ENCODE peak calls at places on chromosomes 1 and 21, in seven cellular contexts. H is tibial artery, W is breast epithelium, B is esophagus squamous epithelium, M is right lobe of liver, T is OCI-LY7, I is heart left ventricle. V is an unnamed sample. For H3K36me3, the result is how much of the 10 kb centered on the place peaks cover.

GRCh38 chr1:244254467-244254866 is 197.2 kb downstream of the ADSS2 start:
- DNase-seq in M (no peak), B (no peak), H (peak), W (no peak), T (no peak), I (peak), V (peak)

GRCh38 chr1:228045871-228046270 is 36.6 kb upstream of the ARF1 start:
- DNase-seq in M (no peak), I (no peak), T (no peak), B (no peak), W (no peak), H (no peak), V (no peak)

GRCh38 chr1:112359961-112360767 is 35.9 kb upstream of the CTTNBP2NL start:
- DNase-seq in B (no peak), I (peak), W (peak), H (peak), T (no peak), M (no peak), V (peak)

GRCh38 chr1:94542088-94542671 is 621 bp upstream of the F3 start:
- DNase-seq in B (no peak), M (peak), I (peak), W (no peak), T (no peak), H (peak), V (peak)

GRCh38 chr1:226441629-226442028 is 33.7 kb upstream of the PARP1 start:
- DNase-seq in B (no peak), T (no peak), W (no peak), M (no peak), I (no peak), H (no peak), V (no peak)

GRCh38 chr1:174008979-174009378 is 13.2 kb downstream of the RC3H1 start:
- DNase-seq in H (no peak), M (no peak), B (no peak), W (no peak), I (no peak), T (no peak), V (no peak)

GRCh38 chr1:29196863-29197589 is 15.3 kb upstream of the SRSF4 start:
- DNase-seq in H (no peak), W (peak), M (no peak), T (no peak), B (no peak), I (no peak), V (no peak)

GRCh38 chr1:84888753-84889152 is 4.3 kb downstream of the LPAR3 start:
- DNase-seq in H (no peak), B (no peak), T (no peak), W (no peak), I (no peak), M (no peak), V (peak)

GRCh38 chr1:162193815-162194214 is 124.3 kb downstream of the NOS1AP start:
- DNase-seq in M (no peak), I (no peak), B (no peak), W (no peak), H (no peak), T (no peak), V (no peak)

GRCh38 chr1:203058674-203058931 is 27.2 kb downstream of the MYOG start:
- DNase-seq in M (no peak), B (no peak), I (no peak), H (no peak), T (no peak), W (no peak), V (no peak)

GRCh38 chr1:61050541-61051454 is 31.6 kb upstream of the NFIA start:
- DNase-seq in M (peak), T (no peak), W (no peak), I (peak), B (no peak), H (peak), V (peak)

GRCh38 chr1:24954631-24955030 is 24.6 kb upstream of the RUNX3 start:
- DNase-seq in T (no peak), I (no peak), W (no peak), M (no peak), H (no peak), B (no peak), V (no peak)

GRCh38 chr1:84435159-84435558 is 36.9 kb downstream of the DNASE2B start:
- DNase-seq in T (no peak), H (no peak), I (no peak), M (no peak), B (no peak), W (no peak), V (no peak)

GRCh38 chr1:200867018-200867811 is 5.6 kb upstream of the GPR25 start:
- DNase-seq in W (no peak), B (no peak), M (no peak), T (no peak), H (no peak), I (no peak), V (no peak)

GRCh38 chr1:42949312-42950145 is 9.1 kb downstream of the SLC2A1 start:
- DNase-seq in M (peak), T (peak), H (no peak), W (no peak), B (no peak), I (no peak), V (no peak)

GRCh38 chr1:230067441-230067870 is 418 bp downstream of the GALNT2 start:
- DNase-seq in I (peak), H (no peak), W (no peak), T (no peak), B (no peak), M (no peak), V (peak)

GRCh38 chr1:2229032-2229920 is 1.2 kb downstream of the SKI start:
- DNase-seq in I (peak), M (peak), H (peak), T (peak), W (no peak), B (no peak), V (peak)

GRCh38 chr1:12316331-12316730 is 86.5 kb downstream of the VPS13D start:
- DNase-seq in M (no peak), H (no peak), B (no peak), W (no peak), T (no peak), I (no peak), V (no peak)

GRCh38 chr1:225321784-225322183 is 106.1 kb downstream of the LBR start:
- DNase-seq in I (no peak), H (no peak), M (no peak), W (no peak), B (no peak), T (no peak), V (no peak)

GRCh38 chr1:167456500-167456899 is 61.8 kb downstream of the CD247 start:
- DNase-seq in W (no peak), I (no peak), T (no peak), B (no peak), H (no peak), M (no peak), V (no peak)

GRCh38 chr1:179709841-179710329 is 33.2 kb upstream of the FAM163A start:
- DNase-seq in H (no peak), T (peak), W (no peak), M (no peak), I (peak), B (no peak), V (no peak)

GRCh38 chr1:49340576-49340975 is 563.9 kb upstream of the BEND5 start:
- DNase-seq in B (no peak), I (no peak), T (no peak), H (no peak), W (no peak), M (no peak), V (no peak)

GRCh38 chr1:152533327-152533938 is 19.2 kb downstream of the CRCT1 start:
- DNase-seq in I (no peak), T (peak), B (no peak), M (peak), H (no peak), W (no peak), V (peak)

GRCh38 chr1:174974711-174975111 is 25.0 kb upstream of the CACYBP start:
- DNase-seq in T (no peak), B (no peak), W (no peak), I (peak), M (no peak), H (no peak), V (no peak)

GRCh38 chr1:204484948-204485347 is 9.7 kb downstream of the PIK3C2B start:
- DNase-seq in W (no peak), M (no peak), T (no peak), H (no peak), I (no peak), B (no peak), V (no peak)

GRCh38 chr1:218869276-218869675 is 304.4 kb upstream of the LYPLAL1 start:
- DNase-seq in H (no peak), I (no peak), B (no peak), M (no peak), W (no peak), T (no peak), V (no peak)

GRCh38 chr1:15288173-15288926 is 41.3 kb downstream of the FHAD1 start:
- DNase-seq in W (no peak), I (no peak), H (no peak), B (no peak), M (no peak), T (no peak), V (no peak)

GRCh38 chr1:16181887-16182719 is 26.2 kb upstream of the EPHA2 start:
- DNase-seq in W (peak), I (peak), B (no peak), M (peak), H (peak), T (no peak), V (peak)

GRCh38 chr1:186945146-186945545 is 116.4 kb downstream of the PLA2G4A start:
- DNase-seq in T (no peak), I (no peak), H (no peak), M (no peak), W (no peak), B (no peak), V (no peak)

GRCh38 chr1:22739648-22740385 is 29.2 kb downstream of the EPHB2 start:
- DNase-seq in I (no peak), T (no peak), B (no peak), W (no peak), H (peak), M (no peak), V (peak)

GRCh38 chr21:34526618-34527290 is 14.7 kb upstream of the KCNE1 start:
- DNase-seq in B (no peak), T (no peak), W (no peak), M (peak), H (peak), I (peak), V (peak)

GRCh38 chr1:62810420-62811274 is 26.7 kb downstream of the ATG4C start:
- DNase-seq in W (no peak), H (no peak), I (no peak), T (peak), M (no peak), B (no peak), V (no peak)

GRCh38 chr1:230165526-230165925 is 98.5 kb downstream of the GALNT2 start:
- DNase-seq in T (no peak), M (peak), B (no peak), W (no peak), H (no peak), I (peak), V (no peak)

GRCh38 chr1:5986018-5986417 is 6.2 kb downstream of the NPHP4 start:
- DNase-seq in M (no peak), T (no peak), I (no peak), W (no peak), H (no peak), B (no peak), V (no peak)

GRCh38 chr1:173042806-173043205 is 7.9 kb downstream of the TNFSF18 start:
- DNase-seq in H (no peak), M (no peak), B (no peak), W (no peak), I (no peak), T (no peak), V (no peak)

GRCh38 chr1:204409111-204409510 is 2.5 kb downstream of the PPP1R15B start:
- DNase-seq in H (no peak), W (no peak), I (no peak), T (no peak), B (no peak), M (no peak), V (no peak)

GRCh38 chr1:117818456-117818855 is 111.0 kb downstream of the GDAP2 start:
- DNase-seq in B (no peak), H (no peak), T (no peak), M (no peak), I (no peak), W (no peak), V (no peak)

GRCh38 chr1:72357411-72357810 is 75.1 kb upstream of the NEGR1 start:
- DNase-seq in H (no peak), T (no peak), W (no peak), I (no peak), B (no peak), M (no peak), V (no peak)

GRCh38 chr1:224217655-224218615 is 34.9 kb downstream of the DEGS1 start:
- DNase-seq in B (no peak), T (no peak), M (no peak), H (no peak), I (no peak), W (no peak), V (no peak)
- H3K27ac ChIP-seq in B (no peak), T (no peak), M (no peak), H (no peak), I (no peak), W (peak), V (no peak)

GRCh38 chr1:198575292-198575691 is 34.8 kb upstream of the ATP6V1G3 start:
- DNase-seq in B (no peak), W (no peak), I (no peak), M (no peak), T (no peak), H (no peak), V (no peak)

GRCh38 chr1:198577444-198577843 is 37.0 kb upstream of the ATP6V1G3 start:
- DNase-seq in W (no peak), I (no peak), B (no peak), H (no peak), M (no peak), T (no peak), V (no peak)

GRCh38 chr1:198575715-198576641 is 35.5 kb upstream of the ATP6V1G3 start:
- DNase-seq in T (no peak), B (no peak), H (no peak), I (no peak), M (no peak), W (no peak), V (no peak)
- H3K36me3 ChIP-seq in T (under half), B (under half), H (under half), I (under half), M (under half), W (under half), V (under half)

DNA sequence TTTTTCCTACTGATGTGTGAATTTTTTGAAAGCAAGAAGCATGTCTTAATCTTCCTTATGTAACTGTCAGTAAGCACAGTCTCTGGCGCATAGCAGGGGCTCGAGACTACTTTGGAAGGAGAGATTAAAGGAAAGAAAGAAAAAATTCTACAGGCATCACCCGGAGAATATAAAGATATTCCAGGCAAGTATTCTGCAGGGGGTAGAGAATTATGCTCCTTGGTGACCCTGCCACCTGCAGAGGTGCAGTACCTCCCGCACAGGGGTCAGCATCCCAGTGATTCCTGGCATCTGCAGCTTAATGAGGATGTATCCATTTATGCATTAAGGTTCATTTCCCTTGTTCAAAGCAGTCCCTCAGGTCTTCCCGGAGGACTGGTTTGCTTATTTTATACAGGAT is 87.6 kb upstream of the WLS start:
- DNase-seq in W (no peak), T (no peak), B (no peak), I (no peak), H (no peak), M (no peak), V (no peak)
- H3K27ac ChIP-seq in W (no peak), T (no peak), B (no peak), I (no peak), H (no peak), M (no peak), V (no peak)

GRCh38 chr1:31004231-31004621 is 61.3 kb downstream of the PUM1 start:
- DNase-seq in M (no peak), W (no peak), B (no peak), I (no peak), H (no peak), T (no peak), V (no peak)

GRCh38 chr1:31005617-31006166 is 59.8 kb downstream of the PUM1 start:
- DNase-seq in H (no peak), B (no peak), W (no peak), T (no peak), M (no peak), I (no peak), V (no peak)

GRCh38 chr1:31003613-31004230 is 61.8 kb downstream of the PUM1 start:
- DNase-seq in W (no peak), B (no peak), M (no peak), I (no peak), H (no peak), T (no peak), V (no peak)

GRCh38 chr1:31006760-31007159 is 58.8 kb downstream of the PUM1 start:
- DNase-seq in B (no peak), I (no peak), M (no peak), W (no peak), H (no peak), T (no peak), V (no peak)

DNA sequence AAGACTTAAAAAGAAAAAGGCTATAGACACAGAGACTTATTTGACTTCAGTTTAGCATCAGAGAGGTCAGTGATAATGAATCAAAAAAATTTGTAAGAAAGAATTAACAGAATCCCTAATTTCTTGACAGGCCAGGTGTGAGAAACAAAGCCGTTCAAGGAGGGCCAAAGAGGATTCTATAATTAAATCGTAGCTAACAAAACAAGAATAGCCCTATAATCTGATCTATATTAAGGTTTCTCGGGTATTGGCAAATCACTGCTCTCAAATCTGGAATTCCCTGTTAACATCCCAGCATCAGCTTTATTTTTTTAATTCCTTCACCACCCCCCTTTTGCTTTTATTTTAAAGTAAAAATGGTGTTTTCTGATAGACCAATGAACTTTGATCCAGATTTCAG is 60.3 kb downstream of the PUM1 start:
- DNase-seq in T (no peak), W (no peak), B (no peak), I (no peak), H (no peak), M (no peak), V (no peak)
- H3K36me3 ChIP-seq in T (half or more), W (under half), B (under half), I (under half), H (under half), M (under half), V (under half)

GRCh38 chr1:183272390-183272801 is 86.3 kb downstream of the LAMC2 start:
- DNase-seq in W (no peak), B (no peak), I (no peak), T (no peak), H (no peak), M (no peak), V (no peak)
- H3K27ac ChIP-seq in W (peak), B (no peak), I (no peak), T (no peak), H (peak), M (no peak), V (no peak)

DNA sequence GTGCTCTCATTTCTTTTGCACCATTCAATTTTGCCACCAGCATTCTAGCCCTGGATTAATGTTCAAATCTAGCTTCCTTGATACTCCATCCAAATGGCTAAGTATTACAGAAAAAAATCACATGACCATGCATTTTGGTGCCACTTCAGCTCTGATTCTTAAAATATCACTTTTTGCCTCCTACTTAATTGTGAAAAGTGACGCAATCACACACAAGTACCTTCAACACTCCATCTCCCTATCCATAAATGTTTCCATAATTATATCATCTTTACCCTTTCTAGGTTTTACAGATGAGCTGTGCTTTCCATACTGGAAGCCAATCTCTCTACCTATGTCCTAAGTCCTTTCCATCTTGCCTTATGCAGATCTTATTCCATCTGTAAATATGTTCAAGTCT is 16.0 kb downstream of the CRYZ start:
- DNase-seq in B (no peak), H (no peak), I (no peak), T (no peak), W (no peak), M (no peak), V (no peak)
- H3K36me3 ChIP-seq in B (under half), H (half or more), I (half or more), T (half or more), W (under half), M (under half), V (under half)